ENCODE peak calls at places on chromosomes 2 and 18, in six cellular contexts. C, R, Q, F, L and J are unnamed samples.

GRCh38 chr2:206211657-206212255 is 52.1 kb downstream of the EEF1B2 start:
- DNase-seq in R (no peak), Q (no peak), F (no peak), L (no peak), C (no peak), J (no peak)

GRCh38 chr18:74196220-74197119 is 48.1 kb downstream of the TIMM21 start:
- DNase-seq in L (no peak), F (no peak), C (peak; percentile 25), R (peak; percentile 68), Q (peak; percentile 61), J (peak; percentile 56)

GRCh38 chr2:171985076-171985475 is 14.7 kb upstream of the METAP1D start:
- DNase-seq in L (no peak), F (no peak), R (no peak), C (no peak), Q (no peak), J (no peak)

GRCh38 chr2:8628870-8629209 is 53.0 kb upstream of the ID2 start:
- DNase-seq in Q (no peak), L (no peak), F (peak; percentile 13), R (no peak), C (no peak), J (no peak)

GRCh38 chr2:21233178-21233577 is 109.4 kb downstream of the TDRD15 start:
- DNase-seq in C (no peak), R (no peak), F (no peak), Q (no peak), L (no peak), J (no peak)

GRCh38 chr2:11750917-11751316 is 4.5 kb downstream of the LPIN1 start:
- DNase-seq in F (no peak), R (no peak), Q (peak; percentile 67), C (no peak), L (no peak), J (no peak)

GRCh38 chr18:21100678-21101077 is 10.9 kb downstream of the ROCK1 start:
- DNase-seq in F (no peak), L (no peak), R (no peak), Q (no peak), C (no peak), J (no peak)

GRCh38 chr2:88018969-88019368 is 2.6 kb upstream of the RNU2-63P start:
- DNase-seq in L (no peak), C (no peak), R (no peak), F (no peak), Q (no peak), J (no peak)

GRCh38 chr2:240347373-240347940 is 88.0 kb upstream of the GPC1 start:
- DNase-seq in L (no peak), C (no peak), F (no peak), R (no peak), Q (no peak), J (no peak)

GRCh38 chr18:66872277-66872676 is 268.4 kb upstream of the CDH19 start:
- DNase-seq in L (no peak), Q (peak; percentile 15), C (no peak), R (no peak), F (no peak), J (peak; percentile 2)

GRCh38 chr18:63439334-63439733 is 17.1 kb upstream of the VPS4B start:
- DNase-seq in F (no peak), R (peak; percentile 43), C (peak; percentile 52), Q (peak; percentile 57), L (peak; percentile 41), J (peak; percentile 66)

GRCh38 chr2:43269706-43270105 is 43.3 kb upstream of the ZFP36L2 start:
- DNase-seq in F (no peak), Q (no peak), R (no peak), L (peak; percentile 95), C (peak; percentile 61), J (no peak)

GRCh38 chr18:55862693-55863485 is 274.9 kb upstream of the TCF4 start:
- DNase-seq in Q (no peak), F (no peak), L (no peak), C (no peak), R (no peak), J (no peak)

GRCh38 chr2:23801396-23801795 is 125.5 kb downstream of the ATAD2B start:
- DNase-seq in F (no peak), L (no peak), R (no peak), C (no peak), Q (no peak), J (no peak)

GRCh38 chr2:131049150-131049718 is 44.0 kb downstream of the FAM168B start:
- DNase-seq in F (no peak), Q (no peak), R (no peak), C (no peak), L (no peak), J (no peak)

GRCh38 chr18:8503287-8503686 is 106.0 kb upstream of the RAB12 start:
- DNase-seq in L (no peak), C (no peak), Q (no peak), F (no peak), R (no peak), J (no peak)

GRCh38 chr2:20501974-20502373 is 55.1 kb downstream of the RHOB start:
- DNase-seq in F (no peak), Q (no peak), L (no peak), R (no peak), C (no peak), J (no peak)

GRCh38 chr2:46438794-46439193 is 40.6 kb upstream of the TMEM247 start:
- DNase-seq in Q (no peak), R (no peak), C (no peak), F (no peak), L (no peak), J (no peak)

GRCh38 chr2:222398446-222398885 is 25.9 kb upstream of the SGPP2 start:
- DNase-seq in C (peak; percentile 34), L (no peak), F (no peak), R (no peak), Q (no peak), J (no peak)

GRCh38 chr18:46555724-46556123 is 101.3 kb downstream of the LOXHD1 start:
- DNase-seq in Q (peak; percentile 60), C (peak; percentile 11), F (no peak), L (no peak), R (peak; percentile 54), J (no peak)

GRCh38 chr2:123913266-123913810 is 111.7 kb upstream of the CNTNAP5 start:
- DNase-seq in L (no peak), Q (no peak), F (no peak), R (no peak), C (no peak), J (peak; percentile 44)

GRCh38 chr2:219798430-219798829 is 171.0 kb downstream of the SLC4A3 start:
- DNase-seq in R (no peak), C (no peak), L (no peak), Q (no peak), F (no peak), J (no peak)

GRCh38 chr2:108583903-108584520 is 49.7 kb downstream of the LIMS1 start:
- DNase-seq in R (peak; percentile 62), L (peak; percentile 59), Q (peak; percentile 81), C (peak; percentile 85), F (no peak), J (peak; percentile 56)

GRCh38 chr2:172345951-172346555 is 81.3 kb upstream of the ITGA6 start:
- DNase-seq in R (no peak), L (no peak), Q (no peak), F (no peak), C (no peak), J (no peak)

GRCh38 chr2:179226961-179227259 is 37.7 kb downstream of the SESTD1 start:
- DNase-seq in R (no peak), C (no peak), L (no peak), F (no peak), Q (no peak), J (no peak)

GRCh38 chr18:56245856-56246575 is 392.4 kb downstream of the TXNL1 start:
- DNase-seq in L (no peak), C (no peak), Q (no peak), F (no peak), R (no peak), J (no peak)

GRCh38 chr2:190119257-190119656 is 56.7 kb upstream of the MSTN start:
- DNase-seq in L (peak; percentile 30), Q (no peak), R (no peak), C (peak; percentile 37), F (peak; percentile 44), J (no peak)

GRCh38 chr18:48790226-48790863 is 160.4 kb downstream of the SMAD7 start:
- DNase-seq in Q (no peak), C (peak; percentile 93), R (no peak), F (peak; percentile 92), L (peak; percentile 92), J (no peak)

GRCh38 chr2:218028189-218028495 is 25.3 kb upstream of the TNS1 start:
- DNase-seq in C (no peak), L (no peak), Q (no peak), F (no peak), R (no peak), J (no peak)

GRCh38 chr2:218028562-218029348 is 26.0 kb upstream of the TNS1 start:
- DNase-seq in F (no peak), C (no peak), R (no peak), Q (no peak), L (no peak), J (no peak)

GRCh38 chr2:218031261-218031660 is 28.5 kb upstream of the TNS1 start:
- DNase-seq in L (no peak), C (no peak), R (no peak), Q (no peak), F (no peak), J (no peak)

GRCh38 chr2:218030409-218031195 is 27.8 kb upstream of the TNS1 start:
- DNase-seq in L (no peak), F (no peak), R (no peak), Q (no peak), C (no peak), J (no peak)

GRCh38 chr2:218029366-218030360 is 26.9 kb upstream of the TNS1 start:
- DNase-seq in F (no peak), R (no peak), C (no peak), Q (no peak), L (no peak), J (no peak)
- H3K4me3 ChIP-seq in F (no peak overlapping the region), R (no peak overlapping the region), C (no peak overlapping the region), Q (no peak overlapping the region), L (no peak overlapping the region), J (no peak overlapping the region)

DNA sequence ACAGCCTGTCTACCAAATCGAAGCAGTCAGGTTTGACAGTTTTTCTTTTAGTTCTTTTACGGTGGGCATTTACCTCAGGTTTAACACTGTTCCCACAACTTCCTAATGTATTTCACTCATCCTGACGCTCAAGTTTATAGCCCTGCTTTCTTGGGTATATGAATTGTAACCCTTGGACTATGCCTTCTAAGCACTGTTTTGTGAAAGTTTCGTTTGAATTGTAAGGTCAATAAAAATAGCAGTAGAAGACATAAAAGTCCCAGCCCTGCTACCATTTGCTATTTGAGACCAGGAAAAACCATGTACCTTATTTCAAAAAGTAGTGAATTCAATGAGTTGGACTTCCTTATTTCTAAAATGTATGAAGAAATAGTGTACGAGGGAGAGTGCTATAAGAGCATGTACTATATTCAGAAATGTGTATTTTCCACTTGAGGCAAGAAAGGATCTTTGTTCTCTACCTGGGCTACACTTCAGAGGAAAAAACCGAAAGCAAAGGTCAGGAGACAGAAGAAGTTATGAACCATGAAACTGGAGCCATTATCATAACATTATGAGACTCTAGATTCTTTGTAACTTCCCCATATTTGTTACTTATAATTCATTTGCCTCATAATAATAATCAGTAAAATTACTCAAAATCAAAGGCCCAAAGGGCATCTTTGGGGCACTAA is 1.9 kb upstream of the ZC3H15 start:
- DNase-seq in Q (no peak), C (no peak), F (no peak), L (no peak), R (no peak), J (no peak)
- H3K4me3 ChIP-seq in Q (peak overlapping the region; percentile 92), C (no peak overlapping the region), F (no peak overlapping the region), L (no peak overlapping the region), R (peak overlapping the region; percentile 75), J (no peak overlapping the region)

GRCh38 chr2:38643021-38643671 is 22.8 kb upstream of the GALM start:
- DNase-seq in L (no peak), Q (no peak), R (no peak), F (no peak), C (no peak), J (no peak)
- H3K4me3 ChIP-seq in L (no peak overlapping the region), Q (no peak overlapping the region), R (no peak overlapping the region), F (no peak overlapping the region), C (no peak overlapping the region), J (no peak overlapping the region)

GRCh38 chr2:161245237-161245505 is 63.1 kb upstream of the PSMD14 start:
- DNase-seq in F (no peak), Q (no peak), L (no peak), C (no peak), R (no peak), J (no peak)
- H3K4me3 ChIP-seq in F (peak overlapping the region; percentile 49), Q (peak overlapping the region; percentile 70), L (no peak overlapping the region), C (no peak overlapping the region), R (no peak overlapping the region), J (peak overlapping the region; percentile 73)